ENCODE peak calls at places on chromosomes 13 and 19, in four cellular contexts. One of them, this sample, is unnamed.

GRCh38 chr13:80444240-80445015 is 103.5 kb upstream of the SPRY2 start:
- DNase-seq in Kasumi-1: peak; percentile 42
- DNase-seq in GM04504: no peak
- DNase-seq in IMR-90: no peak
- DNase-seq in this sample: no peak

GRCh38 chr13:75151081-75151643 is 330.8 kb downstream of the TBC1D4 start:
- DNase-seq in GM04504: no peak
- DNase-seq in Kasumi-1: no peak
- DNase-seq in IMR-90: peak; percentile 52
- DNase-seq in this sample: no peak

GRCh38 chr13:43360911-43361605 is 337.7 kb downstream of the DNAJC15 start:
- DNase-seq in Kasumi-1: no peak
- DNase-seq in IMR-90: peak; percentile 63
- DNase-seq in GM04504: no peak
- DNase-seq in this sample: no peak

GRCh38 chr13:37403776-37404497 is 194.6 kb downstream of the POSTN start:
- DNase-seq in IMR-90: peak; percentile 92
- DNase-seq in GM04504: peak; percentile 69
- DNase-seq in Kasumi-1: no peak
- DNase-seq in this sample: no peak

GRCh38 chr13:103926118-103926517 is 859.9 kb upstream of the SLC10A2 start:
- DNase-seq in GM04504: no peak
- DNase-seq in IMR-90: no peak
- DNase-seq in Kasumi-1: no peak
- DNase-seq in this sample: no peak

GRCh38 chr13:109152941-109153340 is 523.5 kb downstream of the MYO16 start:
- DNase-seq in IMR-90: no peak
- DNase-seq in Kasumi-1: no peak
- DNase-seq in GM04504: no peak
- DNase-seq in this sample: no peak

GRCh38 chr13:90974249-90974954 is 373.1 kb upstream of the MIR17HG start:
- DNase-seq in IMR-90: no peak
- DNase-seq in GM04504: no peak
- DNase-seq in Kasumi-1: no peak
- DNase-seq in this sample: no peak

GRCh38 chr19:3095375-3096191 is 1.4 kb downstream of the GNA11 start:
- DNase-seq in Kasumi-1: no peak
- DNase-seq in GM04504: no peak
- DNase-seq in IMR-90: no peak
- DNase-seq in this sample: peak; percentile 77

GRCh38 chr13:93193682-93194081 is 32.9 kb upstream of the GPC6 start:
- DNase-seq in GM04504: no peak
- DNase-seq in IMR-90: no peak
- DNase-seq in Kasumi-1: no peak
- DNase-seq in this sample: no peak

GRCh38 chr19:8904597-8904996 is 72.4 kb downstream of the MBD3L1 start:
- DNase-seq in Kasumi-1: no peak
- DNase-seq in IMR-90: no peak
- DNase-seq in GM04504: no peak
- DNase-seq in this sample: no peak

GRCh38 chr19:18593367-18594095 is 4.9 kb downstream of the REX1BD start:
- DNase-seq in GM04504: no peak
- DNase-seq in IMR-90: no peak
- DNase-seq in Kasumi-1: no peak
- DNase-seq in this sample: no peak

GRCh38 chr13:90623318-90624011 is 724.0 kb upstream of the MIR17HG start:
- DNase-seq in GM04504: no peak
- DNase-seq in IMR-90: no peak
- DNase-seq in Kasumi-1: no peak
- DNase-seq in this sample: no peak

GRCh38 chr13:95530178-95530577 is 22.3 kb upstream of the CLDN10 start:
- DNase-seq in IMR-90: peak; percentile 5
- DNase-seq in Kasumi-1: peak; percentile 84
- DNase-seq in GM04504: no peak
- DNase-seq in this sample: no peak

GRCh38 chr13:50129065-50129922 is 114.0 kb downstream of the KCNRG start:
- DNase-seq in GM04504: no peak
- DNase-seq in Kasumi-1: no peak
- DNase-seq in IMR-90: no peak
- DNase-seq in this sample: peak; percentile 50

GRCh38 chr19:44341794-44342193 is 14.7 kb downstream of the ZNF112 start:
- DNase-seq in GM04504: no peak
- DNase-seq in IMR-90: no peak
- DNase-seq in Kasumi-1: no peak
- DNase-seq in this sample: no peak